ENCODE peak calls at places on chromosome 2, in nine cellular contexts. Q, B, V, R, Z, Y, E, P and N are unnamed samples. For H3K4me1, the result is how much of the 10 kb centered on the place peaks cover.

GRCh38 chr2:30732376-30732775 is 74.9 kb downstream of the CAPN13 start:
- DNase-seq in Q (no peak), B (no peak), V (no peak), R (no peak), Z (no peak), Y (no peak), E (no peak), P (no peak), N (no peak)

GRCh38 chr2:10370895-10371294 is 68.2 kb downstream of the HPCAL1 start:
- DNase-seq in Q (no peak), B (no peak), V (no peak), R (no peak), Z (no peak), Y (no peak), E (no peak), P (no peak), N (no peak)

GRCh38 chr2:197251163-197251562 is 59.4 kb downstream of the ANKRD44 start:
- DNase-seq in Q (no peak), B (no peak), V (no peak), R (no peak), Z (no peak), Y (no peak), E (no peak), P (no peak), N (no peak)

GRCh38 chr2:50392185-50392584 is 639.7 kb downstream of the NRXN1 start:
- DNase-seq in Q (no peak), B (no peak), V (no peak), R (no peak), Z (no peak), Y (no peak), E (no peak), P (no peak), N (no peak)

GRCh38 chr2:41791523-41791922 is 256.3 kb upstream of the PKDCC start:
- DNase-seq in Q (no peak), B (peak), V (peak), R (peak), Z (no peak), Y (no peak), E (no peak), P (no peak), N (peak)

GRCh38 chr2:5925620-5926019 is 233.4 kb downstream of the SOX11 start:
- DNase-seq in Q (no peak), B (no peak), V (no peak), R (no peak), Z (no peak), Y (no peak), E (no peak), P (no peak), N (no peak)

GRCh38 chr2:111930875-111931274 is 32.5 kb downstream of the MERTK start:
- DNase-seq in Q (no peak), B (no peak), V (no peak), R (no peak), Z (no peak), Y (no peak), E (no peak), P (peak), N (no peak)

GRCh38 chr2:80489718-80490117 is 185.2 kb upstream of the LRRTM1 start:
- DNase-seq in Q (no peak), B (no peak), V (no peak), R (no peak), Z (no peak), Y (no peak), E (no peak), P (no peak), N (no peak)

GRCh38 chr2:48105848-48106247 is 199.6 kb upstream of the FBXO11 start:
- DNase-seq in Q (no peak), B (no peak), V (no peak), R (no peak), Z (no peak), Y (no peak), E (no peak), P (no peak), N (no peak)

GRCh38 chr2:148552675-148553331 is 91.7 kb upstream of the EPC2 start:
- DNase-seq in Q (no peak), B (no peak), V (no peak), R (no peak), Z (no peak), Y (no peak), E (no peak), P (no peak), N (peak)

GRCh38 chr2:172448544-172449267 is 21.3 kb downstream of the ITGA6 start:
- DNase-seq in Q (no peak), B (no peak), V (no peak), R (no peak), Z (peak), Y (no peak), E (peak), P (no peak), N (no peak)

GRCh38 chr2:37617119-37617892 is 54.1 kb downstream of the CDC42EP3 start:
- DNase-seq in Q (no peak), B (no peak), V (no peak), R (no peak), Z (no peak), Y (no peak), E (no peak), P (no peak), N (no peak)

GRCh38 chr2:28101892-28102291 is 211.4 kb downstream of the BABAM2 start:
- DNase-seq in Q (no peak), B (no peak), V (no peak), R (no peak), Z (no peak), Y (no peak), E (no peak), P (no peak), N (no peak)

GRCh38 chr2:186349508-186349907 is 136.6 kb upstream of the ZC3H15 start:
- DNase-seq in Q (no peak), B (no peak), V (no peak), R (no peak), Z (no peak), Y (no peak), E (no peak), P (peak), N (no peak)

GRCh38 chr2:60486067-60486466 is 67.4 kb downstream of the BCL11A start:
- DNase-seq in Q (no peak), B (no peak), V (no peak), R (no peak), Z (no peak), Y (no peak), E (no peak), P (no peak), N (peak)

GRCh38 chr2:70124983-70125480 is 37.8 kb downstream of the PCBP1 start:
- DNase-seq in Q (peak), B (peak), V (peak), R (peak), Z (peak), Y (peak), E (peak), P (no peak), N (peak)

GRCh38 chr2:179186126-179186525 is 78.5 kb downstream of the SESTD1 start:
- DNase-seq in Q (no peak), B (no peak), V (no peak), R (no peak), Z (no peak), Y (no peak), E (no peak), P (no peak), N (no peak)

GRCh38 chr2:239459581-239459980 is 58.8 kb upstream of the HDAC4 start:
- DNase-seq in Q (peak), B (no peak), V (no peak), R (no peak), Z (peak), Y (no peak), E (no peak), P (no peak), N (no peak)

GRCh38 chr2:85395912-85396475 is 14.2 kb downstream of the CAPG start:
- DNase-seq in Q (no peak), B (no peak), V (no peak), R (peak), Z (no peak), Y (no peak), E (no peak), P (no peak), N (no peak)

GRCh38 chr2:195659114-195659513 is 2.1 kb downstream of the SLC39A10 start:
- DNase-seq in Q (no peak), B (no peak), V (no peak), R (no peak), Z (no peak), Y (no peak), E (no peak), P (no peak), N (peak)

GRCh38 chr2:191646612-191646902 is 31.4 kb upstream of the NABP1 start:
- DNase-seq in Q (no peak), B (no peak), V (no peak), R (no peak), Z (no peak), Y (no peak), E (peak), P (peak), N (no peak)

GRCh38 chr2:69309336-69310048 is 77.5 kb downstream of the GFPT1 start:
- DNase-seq in Q (no peak), B (peak), V (no peak), R (peak), Z (no peak), Y (peak), E (no peak), P (peak), N (no peak)

GRCh38 chr2:218879881-218880748 is 537 bp upstream of the WNT10A start:
- DNase-seq in Q (peak), B (no peak), V (no peak), R (no peak), Z (peak), Y (no peak), E (no peak), P (no peak), N (peak)

GRCh38 chr2:237723613-237724012 is 75.0 kb upstream of the RBM44 start:
- DNase-seq in Q (no peak), B (no peak), V (no peak), R (no peak), Z (peak), Y (no peak), E (no peak), P (peak), N (peak)

GRCh38 chr2:53508667-53509066 is 258.9 kb upstream of the CHAC2 start:
- DNase-seq in Q (no peak), B (no peak), V (no peak), R (no peak), Z (no peak), Y (no peak), E (no peak), P (no peak), N (no peak)

GRCh38 chr2:215579809-215580208 is 143.9 kb upstream of the FN1 start:
- DNase-seq in Q (no peak), B (peak), V (no peak), R (no peak), Z (no peak), Y (peak), E (no peak), P (no peak), N (no peak)

GRCh38 chr2:201786471-201786870 is 5.7 kb upstream of the ALS2 start:
- DNase-seq in Q (no peak), B (no peak), V (no peak), R (no peak), Z (no peak), Y (no peak), E (no peak), P (peak), N (no peak)

GRCh38 chr2:207504513-207505171 is 25.1 kb upstream of the CREB1 start:
- DNase-seq in Q (no peak), B (peak), V (no peak), R (no peak), Z (no peak), Y (no peak), E (peak), P (no peak), N (no peak)

GRCh38 chr2:235394278-235394828 is 99.5 kb upstream of the AGAP1 start:
- DNase-seq in Q (no peak), B (no peak), V (no peak), R (no peak), Z (no peak), Y (no peak), E (no peak), P (peak), N (no peak)

GRCh38 chr2:196101325-196101981 is 32.8 kb upstream of the DNAH7 start:
- DNase-seq in Q (no peak), B (no peak), V (no peak), R (no peak), Z (no peak), Y (no peak), E (no peak), P (no peak), N (peak)

GRCh38 chr2:161369311-161369710 is 46.8 kb upstream of the TBR1 start:
- DNase-seq in Q (no peak), B (no peak), V (no peak), R (no peak), Z (no peak), Y (no peak), E (no peak), P (no peak), N (no peak)

GRCh38 chr2:118019821-118020220 is 6.0 kb upstream of the CCDC93 start:
- DNase-seq in Q (no peak), B (no peak), V (no peak), R (no peak), Z (no peak), Y (no peak), E (no peak), P (no peak), N (no peak)

GRCh38 chr2:68284896-68285295 is 32.6 kb upstream of the PPP3R1 start:
- DNase-seq in Q (no peak), B (peak), V (no peak), R (no peak), Z (no peak), Y (peak), E (peak), P (no peak), N (no peak)

GRCh38 chr2:95669441-95669994 is 77.7 kb downstream of the TRIM43 start:
- DNase-seq in Q (no peak), B (no peak), V (no peak), R (no peak), Z (no peak), Y (peak), E (no peak), P (no peak), N (peak)

GRCh38 chr2:28974252-28974651 is 6.8 kb upstream of the TOGARAM2 start:
- DNase-seq in Q (no peak), B (no peak), V (no peak), R (no peak), Z (no peak), Y (no peak), E (no peak), P (no peak), N (no peak)

GRCh38 chr2:239726631-239727181 is 298.4 kb downstream of the NDUFA10 start:
- DNase-seq in Q (no peak), B (no peak), V (no peak), R (peak), Z (no peak), Y (peak), E (no peak), P (no peak), N (no peak)

GRCh38 chr2:84888401-84889276 is 7.8 kb upstream of the TRABD2A start:
- DNase-seq in Q (peak), B (no peak), V (no peak), R (no peak), Z (no peak), Y (no peak), E (no peak), P (no peak), N (peak)

GRCh38 chr2:26001743-26002341 is 19.5 kb upstream of the KIF3C start:
- DNase-seq in Q (no peak), B (peak), V (peak), R (peak), Z (no peak), Y (peak), E (peak), P (no peak), N (no peak)

GRCh38 chr2:75640621-75641121 is 5.9 kb upstream of the MRPL19 start:
- DNase-seq in Q (peak), B (peak), V (peak), R (peak), Z (peak), Y (peak), E (peak), P (peak), N (peak)

GRCh38 chr2:28713582-28714292 is 37.9 kb upstream of the PPP1CB start:
- DNase-seq in Q (no peak), B (no peak), V (no peak), R (no peak), Z (no peak), Y (no peak), E (no peak), P (no peak), N (no peak)

GRCh38 chr2:120307482-120307881 is 38.5 kb upstream of the INHBB start:
- DNase-seq in Q (no peak), B (no peak), V (no peak), R (no peak), Z (no peak), Y (no peak), E (no peak), P (no peak), N (no peak)

GRCh38 chr2:120306091-120306490 is 39.8 kb upstream of the INHBB start:
- DNase-seq in Q (no peak), B (no peak), V (no peak), R (no peak), Z (no peak), Y (no peak), E (no peak), P (no peak), N (no peak)

GRCh38 chr2:120303177-120303576 is 42.8 kb upstream of the INHBB start:
- DNase-seq in Q (no peak), B (no peak), V (no peak), R (no peak), Z (no peak), Y (no peak), E (no peak), P (no peak), N (no peak)

GRCh38 chr2:120308038-120308910 is 37.7 kb upstream of the INHBB start:
- DNase-seq in Q (no peak), B (no peak), V (no peak), R (no peak), Z (no peak), Y (no peak), E (no peak), P (no peak), N (no peak)

DNA sequence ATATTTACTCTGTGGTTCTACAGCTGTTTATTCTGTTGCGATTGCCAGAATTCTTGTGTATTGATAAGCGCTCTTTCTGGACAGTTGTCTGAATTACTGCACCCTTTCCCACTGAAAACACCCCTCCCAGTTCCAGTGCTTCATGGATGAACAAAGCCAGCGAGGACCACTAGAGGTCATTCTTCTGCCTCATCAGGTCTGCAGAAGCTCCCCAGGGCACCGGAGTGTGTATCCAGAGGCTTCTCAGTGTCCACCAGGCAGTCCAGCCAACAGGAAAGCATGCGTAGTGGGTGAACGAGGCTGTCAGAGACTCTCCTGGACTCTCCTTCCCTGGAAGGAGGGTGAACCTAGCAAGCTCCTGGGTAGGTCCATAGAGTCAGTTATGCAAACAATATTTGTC is 40.6 kb upstream of the INHBB start:
- DNase-seq in Q (no peak), B (no peak), V (no peak), R (no peak), Z (no peak), Y (no peak), E (peak), P (no peak), N (no peak)
- TF ChIP-seq CTCF in Q (no peak), B (peak), V (no peak), R (no peak), Z (peak), Y (no peak), E (peak), P (no peak), N (peak)

GRCh38 chr2:46331099-46331766 is 34.0 kb downstream of the EPAS1 start:
- DNase-seq in Q (no peak), B (no peak), V (no peak), R (no peak), Z (no peak), Y (no peak), E (no peak), P (no peak), N (no peak)
- H3K4me1 ChIP-seq in Q (under half), B (half or more), V (under half), R (half or more), Z (under half), Y (half or more), E (under half), P (half or more), N (under half)

GRCh38 chr2:233074106-233074505 is 14.0 kb downstream of the INPP5D start:
- DNase-seq in Q (no peak), B (no peak), V (no peak), R (no peak), Z (no peak), Y (no peak), E (no peak), P (no peak), N (peak)
- TF ChIP-seq CTCF in Q (no peak), B (no peak), V (no peak), R (no peak), Z (peak), Y (no peak), E (no peak), P (no peak), N (peak)

GRCh38 chr2:7950035-7950612 is 731.7 kb upstream of the ID2 start:
- DNase-seq in Q (no peak), B (no peak), V (no peak), R (no peak), Z (no peak), Y (no peak), E (no peak), P (no peak), N (no peak)
- H3K4me1 ChIP-seq in Q (under half), B (under half), V (under half), R (under half), Z (under half), Y (under half), E (under half), P (under half), N (under half)